ENCODE peak calls at places on chromosome 21, in four cellular contexts. One of them, this sample, is unnamed.

GRCh38 chr21:38254970-38255369 is 1.8 kb upstream of the KCNJ15 start:
- DNase-seq in K562: peak
- DNase-seq in HEK293T: no peak
- DNase-seq in HepG2: no peak
- DNase-seq in this sample: no peak

GRCh38 chr21:18244721-18245486 is at the start of gene CHODL:
- DNase-seq in K562: no peak
- DNase-seq in HepG2: no peak
- DNase-seq in HEK293T: peak
- DNase-seq in this sample: peak

GRCh38 chr21:32712641-32713040 is 15.2 kb downstream of the SYNJ1 start:
- DNase-seq in K562: no peak
- DNase-seq in HEK293T: no peak
- DNase-seq in HepG2: no peak
- DNase-seq in this sample: no peak

GRCh38 chr21:15688809-15689208 is 41.0 kb upstream of the USP25 start:
- DNase-seq in HEK293T: no peak
- DNase-seq in K562: no peak
- DNase-seq in HepG2: no peak
- DNase-seq in this sample: no peak

GRCh38 chr21:31298618-31299269 is 45.3 kb downstream of the TIAM1 start:
- DNase-seq in HEK293T: no peak
- DNase-seq in K562: no peak
- DNase-seq in HepG2: no peak
- DNase-seq in this sample: no peak

GRCh38 chr21:24941316-24942185 is 665.7 kb downstream of the MRPL39 start:
- DNase-seq in HepG2: no peak
- DNase-seq in K562: no peak
- DNase-seq in HEK293T: no peak
- DNase-seq in this sample: no peak

GRCh38 chr21:33395866-33396265 is 7.3 kb upstream of the IFNGR2 start:
- DNase-seq in K562: no peak
- DNase-seq in HepG2: no peak
- DNase-seq in HEK293T: no peak
- DNase-seq in this sample: no peak

GRCh38 chr21:38768385-38769071 is 37.2 kb upstream of the ETS2 start:
- DNase-seq in HepG2: no peak
- DNase-seq in HEK293T: no peak
- DNase-seq in K562: no peak
- DNase-seq in this sample: no peak

GRCh38 chr21:31731112-31731801 is 661 bp downstream of the SCAF4 start:
- DNase-seq in HepG2: peak
- DNase-seq in K562: peak
- DNase-seq in HEK293T: peak
- DNase-seq in this sample: peak

GRCh38 chr21:14753466-14754258 is 207.5 kb upstream of the SAMSN1 start:
- DNase-seq in K562: peak
- DNase-seq in HEK293T: no peak
- DNase-seq in HepG2: no peak
- DNase-seq in this sample: no peak

GRCh38 chr21:36132691-36133090 is 2.2 kb upstream of the CBR3 start:
- DNase-seq in K562: no peak
- DNase-seq in HEK293T: no peak
- DNase-seq in HepG2: no peak
- DNase-seq in this sample: no peak

GRCh38 chr21:41236361-41236973 is 68.5 kb downstream of the BACE2 start:
- DNase-seq in HepG2: no peak
- DNase-seq in HEK293T: no peak
- DNase-seq in K562: no peak
- DNase-seq in this sample: no peak

GRCh38 chr21:36635991-36636390 is 62.9 kb upstream of the SIM2 start:
- DNase-seq in HepG2: no peak
- DNase-seq in K562: no peak
- DNase-seq in HEK293T: no peak
- DNase-seq in this sample: no peak

GRCh38 chr21:36910581-36911307 is 55.7 kb downstream of the HLCS start:
- DNase-seq in HepG2: no peak
- DNase-seq in HEK293T: no peak
- DNase-seq in K562: no peak
- DNase-seq in this sample: no peak

GRCh38 chr21:39182484-39183271 is 573 bp downstream of the PSMG1 start:
- DNase-seq in HEK293T: no peak
- DNase-seq in K562: peak
- DNase-seq in HepG2: no peak
- DNase-seq in this sample: no peak

GRCh38 chr21:26070822-26071425 is 99.6 kb downstream of the APP start:
- DNase-seq in HEK293T: no peak
- DNase-seq in HepG2: no peak
- DNase-seq in K562: no peak
- DNase-seq in this sample: no peak

GRCh38 chr21:39637971-39638628 is 25.4 kb downstream of the B3GALT5 start:
- DNase-seq in HepG2: no peak
- DNase-seq in HEK293T: no peak
- DNase-seq in K562: no peak
- DNase-seq in this sample: no peak

GRCh38 chr21:33899199-33899598 is 16.4 kb downstream of the ATP5PO start:
- DNase-seq in K562: no peak
- DNase-seq in HEK293T: no peak
- DNase-seq in HepG2: no peak
- DNase-seq in this sample: no peak

GRCh38 chr21:14581902-14582457 is 35.9 kb upstream of the SAMSN1 start:
- DNase-seq in HEK293T: no peak
- DNase-seq in HepG2: no peak
- DNase-seq in K562: peak
- DNase-seq in this sample: no peak

GRCh38 chr21:32240708-32241433 is 38.0 kb downstream of the MIS18A start:
- DNase-seq in HepG2: no peak
- DNase-seq in K562: no peak
- DNase-seq in HEK293T: no peak
- DNase-seq in this sample: no peak

GRCh38 chr21:36321325-36322082 is 1.5 kb downstream of the MORC3 start:
- DNase-seq in HepG2: no peak
- DNase-seq in K562: peak
- DNase-seq in HEK293T: no peak
- DNase-seq in this sample: no peak

GRCh38 chr21:27831177-27831576 is 864.3 kb upstream of the ADAMTS5 start:
- DNase-seq in HEK293T: no peak
- DNase-seq in HepG2: no peak
- DNase-seq in K562: no peak
- DNase-seq in this sample: no peak

GRCh38 chr21:32048353-32048752 is 175.5 kb downstream of the HUNK start:
- DNase-seq in K562: no peak
- DNase-seq in HEK293T: no peak
- DNase-seq in HepG2: no peak
- DNase-seq in this sample: no peak

GRCh38 chr21:18549214-18549905 is 145.8 kb upstream of the TMPRSS15 start:
- DNase-seq in HEK293T: no peak
- DNase-seq in K562: no peak
- DNase-seq in HepG2: no peak
- DNase-seq in this sample: no peak

GRCh38 chr21:29265690-29266479 is 32.8 kb upstream of the BACH1 start:
- DNase-seq in K562: no peak
- DNase-seq in HEK293T: no peak
- DNase-seq in HepG2: no peak
- DNase-seq in this sample: no peak

GRCh38 chr21:24450119-24450518 is 1157.2 kb downstream of the MRPL39 start:
- DNase-seq in K562: no peak
- DNase-seq in HEK293T: no peak
- DNase-seq in HepG2: no peak
- DNase-seq in this sample: no peak

GRCh38 chr21:18840239-18840638 is 436.7 kb upstream of the TMPRSS15 start:
- DNase-seq in HEK293T: peak
- DNase-seq in K562: peak
- DNase-seq in HepG2: no peak
- DNase-seq in this sample: peak

GRCh38 chr21:34796518-34797201 is 127.9 kb downstream of the CLIC6 start:
- DNase-seq in HepG2: peak
- DNase-seq in HEK293T: no peak
- DNase-seq in K562: no peak
- DNase-seq in this sample: no peak

GRCh38 chr21:33264561-33264960 is 1.6 kb upstream of the IL10RB start:
- DNase-seq in K562: no peak
- DNase-seq in HEK293T: no peak
- DNase-seq in HepG2: no peak
- DNase-seq in this sample: no peak

GRCh38 chr21:36792505-36792967 is 93.6 kb downstream of the SIM2 start:
- DNase-seq in K562: no peak
- DNase-seq in HEK293T: no peak
- DNase-seq in HepG2: no peak
- DNase-seq in this sample: no peak

GRCh38 chr21:15126948-15127347 is 62.1 kb upstream of the NRIP1 start:
- DNase-seq in HEK293T: no peak
- DNase-seq in K562: no peak
- DNase-seq in HepG2: no peak
- DNase-seq in this sample: no peak

GRCh38 chr21:33101300-33102005 is 31.5 kb downstream of the OLIG1 start:
- DNase-seq in HepG2: no peak
- DNase-seq in HEK293T: no peak
- DNase-seq in K562: no peak
- DNase-seq in this sample: peak

GRCh38 chr21:43879348-43880110 is 14.5 kb downstream of the AGPAT3 start:
- DNase-seq in K562: no peak
- DNase-seq in HepG2: no peak
- DNase-seq in HEK293T: no peak
- DNase-seq in this sample: no peak

GRCh38 chr21:33189237-33189636 is 40.5 kb upstream of the IFNAR2 start:
- DNase-seq in K562: no peak
- DNase-seq in HEK293T: no peak
- DNase-seq in HepG2: no peak
- DNase-seq in this sample: no peak

GRCh38 chr21:15841856-15842564 is 112.2 kb downstream of the USP25 start:
- DNase-seq in K562: no peak
- DNase-seq in HEK293T: no peak
- DNase-seq in HepG2: no peak
- DNase-seq in this sample: no peak

GRCh38 chr21:42657676-42658319 is 4.4 kb downstream of the PDE9A start:
- DNase-seq in HepG2: no peak
- DNase-seq in HEK293T: no peak
- DNase-seq in K562: no peak
- DNase-seq in this sample: no peak

GRCh38 chr21:42658320-42659105 is 5.1 kb downstream of the PDE9A start:
- DNase-seq in HepG2: no peak
- DNase-seq in K562: no peak
- DNase-seq in HEK293T: no peak
- DNase-seq in this sample: no peak

GRCh38 chr21:42661688-42662429 is 8.4 kb downstream of the PDE9A start:
- DNase-seq in HEK293T: no peak
- DNase-seq in HepG2: no peak
- DNase-seq in K562: no peak
- DNase-seq in this sample: no peak

GRCh38 chr21:42660118-42660470 is 6.7 kb downstream of the PDE9A start:
- DNase-seq in K562: no peak
- DNase-seq in HEK293T: no peak
- DNase-seq in HepG2: no peak
- DNase-seq in this sample: no peak

DNA sequence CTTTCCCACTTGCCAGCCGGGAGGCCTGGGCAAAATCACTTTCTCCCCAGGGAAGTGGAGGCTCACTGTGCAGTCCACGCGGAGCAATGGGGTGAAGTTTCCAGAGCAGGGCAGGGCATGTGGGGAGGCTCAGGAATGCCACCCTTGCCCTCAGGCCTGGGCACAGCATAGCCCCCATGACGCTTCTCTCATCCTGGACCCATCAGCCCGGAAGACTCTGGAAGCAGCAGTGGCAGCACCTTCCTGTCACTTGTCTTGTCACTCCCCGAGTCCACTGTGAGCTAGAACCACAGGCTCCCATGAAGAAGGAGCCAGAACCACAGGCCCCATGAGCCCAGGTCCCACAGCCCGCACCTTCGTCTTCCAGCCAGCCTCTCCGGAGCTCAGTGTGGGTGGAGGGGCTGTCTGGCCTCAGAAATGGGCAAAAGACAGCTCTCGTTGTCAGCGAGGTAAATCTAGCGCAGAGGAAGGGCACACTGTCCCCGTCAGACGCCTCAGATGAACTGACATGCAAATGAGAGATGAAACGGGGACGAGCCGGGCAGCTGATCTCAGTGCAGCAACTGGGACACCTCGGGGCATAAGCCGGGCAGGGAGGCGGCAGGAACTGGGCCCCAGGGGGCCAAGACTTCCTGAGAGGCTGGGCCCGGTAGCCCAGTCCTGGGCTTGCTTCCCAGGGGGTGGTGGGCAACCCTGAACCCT is 6.1 kb downstream of the PDE9A start:
- DNase-seq in HepG2: no peak
- DNase-seq in HEK293T: no peak
- DNase-seq in K562: no peak
- DNase-seq in this sample: no peak
- TF ChIP-seq ELF4 in HepG2: no peak
- TF ChIP-seq ELF4 in HEK293T: no peak
- TF ChIP-seq ELF4 in K562: no peak
- TF ChIP-seq ELF4 in this sample: no peak

GRCh38 chr21:44943005-44943685 is 3.3 kb downstream of the SLX9 start:
- DNase-seq in HepG2: no peak
- DNase-seq in HEK293T: no peak
- DNase-seq in K562: no peak
- DNase-seq in this sample: no peak
- TF ChIP-seq ELF4 in HepG2: no peak
- TF ChIP-seq ELF4 in HEK293T: no peak
- TF ChIP-seq ELF4 in K562: no peak
- TF ChIP-seq ELF4 in this sample: no peak

DNA sequence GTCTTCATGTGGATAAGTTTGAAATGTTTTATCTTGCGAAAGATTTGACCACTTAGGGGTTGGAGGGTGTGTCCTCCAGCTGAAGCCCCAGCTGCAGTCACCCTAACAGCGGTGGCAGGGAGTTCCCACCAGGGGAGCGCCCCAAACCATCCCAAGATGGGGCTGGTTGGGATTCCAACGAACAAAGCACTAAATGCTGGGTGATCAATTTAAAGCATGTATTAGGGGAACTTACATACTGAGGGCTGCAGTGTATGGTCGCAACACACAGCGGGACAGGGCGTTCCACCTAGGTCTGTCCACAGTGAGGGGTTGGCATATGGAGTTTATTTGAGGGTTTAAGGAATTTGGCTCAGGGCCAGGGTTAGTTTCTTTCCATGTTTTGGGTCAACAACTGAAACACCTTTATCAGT is 26.3 kb downstream of the SLC37A1 start:
- DNase-seq in HEK293T: no peak
- DNase-seq in HepG2: no peak
- DNase-seq in K562: peak
- DNase-seq in this sample: peak
- TF ChIP-seq ELF4 in HEK293T: no peak
- TF ChIP-seq ELF4 in HepG2: no peak
- TF ChIP-seq ELF4 in K562: no peak
- TF ChIP-seq ELF4 in this sample: no peak

GRCh38 chr21:42443876-42444744 is 40.4 kb downstream of the UBASH3A start:
- DNase-seq in HepG2: no peak
- DNase-seq in K562: no peak
- DNase-seq in HEK293T: no peak
- DNase-seq in this sample: no peak
- TF ChIP-seq ELF4 in HepG2: no peak
- TF ChIP-seq ELF4 in K562: no peak
- TF ChIP-seq ELF4 in HEK293T: no peak
- TF ChIP-seq ELF4 in this sample: no peak

GRCh38 chr21:45872471-45872870 is 109.1 kb upstream of the COL6A1 start:
- DNase-seq in K562: no peak
- DNase-seq in HEK293T: no peak
- DNase-seq in HepG2: no peak
- DNase-seq in this sample: no peak
- TF ChIP-seq ELF4 in K562: no peak
- TF ChIP-seq ELF4 in HEK293T: no peak
- TF ChIP-seq ELF4 in HepG2: no peak
- TF ChIP-seq ELF4 in this sample: no peak